ENCODE peak calls at places on chromosomes 1 and 21, in seven cellular contexts. R is NCI-H1105, D is ACHN, H is SJSA1, X is aorta, J is T-helper 2 cell, E is mucosa of gallbladder. M is an unnamed sample.

GRCh38 chr1:117362986-117363385 is 4.3 kb upstream of the MAN1A2 start:
- DNase-seq in X (no peak), J (no peak), R (no peak), H (no peak), E (no peak), D (no peak), M (no peak)

GRCh38 chr1:231519166-231519565 is 9.3 kb upstream of the TSNAX start:
- DNase-seq in D (no peak), J (no peak), X (no peak), H (no peak), R (no peak), E (no peak), M (no peak)

GRCh38 chr1:25245809-25246599 is 1.2 kb downstream of the RSRP1 start:
- DNase-seq in H (peak), R (no peak), X (no peak), J (no peak), E (no peak), D (peak), M (no peak)

GRCh38 chr1:33711511-33711910 is 152.4 kb upstream of the HMGB4 start:
- DNase-seq in J (no peak), D (no peak), R (no peak), X (no peak), H (no peak), E (no peak), M (no peak)

GRCh38 chr1:160996195-160996594 is 24.8 kb downstream of the F11R start:
- DNase-seq in H (no peak), R (no peak), E (no peak), D (peak), X (no peak), J (no peak), M (no peak)

GRCh38 chr1:239909894-239910293 is 181.8 kb upstream of the FMN2 start:
- DNase-seq in X (no peak), D (no peak), E (peak), H (no peak), J (no peak), R (no peak), M (no peak)

GRCh38 chr1:110434946-110435345 is 16.0 kb upstream of the PROK1 start:
- DNase-seq in E (no peak), R (no peak), J (no peak), H (no peak), D (no peak), X (no peak), M (no peak)

GRCh38 chr21:45379901-45380330 is 25.0 kb upstream of the COL18A1 start:
- DNase-seq in H (no peak), E (no peak), X (peak), R (no peak), J (no peak), D (no peak), M (no peak)

GRCh38 chr1:84851839-84852238 is 41.2 kb downstream of the LPAR3 start:
- DNase-seq in E (no peak), D (peak), R (no peak), J (no peak), X (no peak), H (peak), M (no peak)

GRCh38 chr1:54850737-54851136 is 36.3 kb downstream of the DHCR24 start:
- DNase-seq in D (peak), E (peak), H (peak), R (no peak), X (no peak), J (no peak), M (no peak)

GRCh38 chr1:8962812-8963669 is 17.4 kb downstream of the CA6 start:
- DNase-seq in D (peak), H (peak), X (peak), E (peak), J (no peak), R (peak), M (peak)

GRCh38 chr1:69846267-69846666 is 278.5 kb downstream of the LRRC7 start:
- DNase-seq in R (peak), D (no peak), X (no peak), E (no peak), J (no peak), H (no peak), M (no peak)

GRCh38 chr1:203906932-203907331 is 45.5 kb downstream of the SNRPE start:
- DNase-seq in X (no peak), E (no peak), H (peak), R (no peak), J (no peak), D (peak), M (no peak)

GRCh38 chr1:155932085-155932484 is 2.1 kb downstream of the KHDC4 start:
- DNase-seq in D (no peak), X (no peak), R (no peak), H (no peak), J (no peak), E (no peak), M (no peak)